ENCODE peak calls at places on chromosomes 6 and 20, in five cellular contexts. One of them, this sample, is unnamed.

GRCh38 chr20:12179692-12180091 is 262.0 kb downstream of the BTBD3 start:
- DNase-seq in NCI-H526: peak; percentile 26
- DNase-seq in Peyer's patch: no peak
- DNase-seq in astrocyte of the spinal cord: no peak
- DNase-seq in fibroblast of mammary gland: no peak
- DNase-seq in this sample: no peak

GRCh38 chr20:23145281-23145700 is 59.2 kb upstream of the CD93 start:
- DNase-seq in Peyer's patch: no peak
- DNase-seq in fibroblast of mammary gland: peak; percentile 89
- DNase-seq in NCI-H526: no peak
- DNase-seq in astrocyte of the spinal cord: peak; percentile 79
- DNase-seq in this sample: peak; percentile 82

GRCh38 chr6:4316867-4317400 is 181.6 kb upstream of the ECI2 start:
- DNase-seq in Peyer's patch: peak; percentile 66
- DNase-seq in astrocyte of the spinal cord: peak; percentile 70
- DNase-seq in NCI-H526: no peak
- DNase-seq in fibroblast of mammary gland: peak; percentile 94
- DNase-seq in this sample: peak; percentile 83

GRCh38 chr20:54980321-54980960 is 505.0 kb downstream of the DOK5 start:
- DNase-seq in astrocyte of the spinal cord: peak; percentile 1
- DNase-seq in Peyer's patch: no peak
- DNase-seq in NCI-H526: peak; percentile 50
- DNase-seq in fibroblast of mammary gland: peak; percentile 10
- DNase-seq in this sample: no peak

GRCh38 chr6:40171343-40171742 is 237.1 kb upstream of the MOCS1 start:
- DNase-seq in Peyer's patch: no peak
- DNase-seq in fibroblast of mammary gland: no peak
- DNase-seq in NCI-H526: no peak
- DNase-seq in astrocyte of the spinal cord: no peak
- DNase-seq in this sample: no peak

GRCh38 chr6:137185290-137185689 is 11.8 kb upstream of the IL22RA2 start:
- DNase-seq in NCI-H526: no peak
- DNase-seq in fibroblast of mammary gland: no peak
- DNase-seq in astrocyte of the spinal cord: no peak
- DNase-seq in Peyer's patch: no peak
- DNase-seq in this sample: no peak

GRCh38 chr6:52364480-52365166 is 2.7 kb downstream of the PAQR8 start:
- DNase-seq in Peyer's patch: no peak
- DNase-seq in astrocyte of the spinal cord: no peak
- DNase-seq in NCI-H526: no peak
- DNase-seq in fibroblast of mammary gland: no peak
- DNase-seq in this sample: no peak

GRCh38 chr6:128739112-128739511 is 143.8 kb upstream of the LAMA2 start:
- DNase-seq in NCI-H526: no peak
- DNase-seq in Peyer's patch: no peak
- DNase-seq in astrocyte of the spinal cord: no peak
- DNase-seq in fibroblast of mammary gland: no peak
- DNase-seq in this sample: no peak

GRCh38 chr6:11085758-11086435 is 7.7 kb upstream of the SMIM13 start:
- DNase-seq in astrocyte of the spinal cord: peak; percentile 64
- DNase-seq in Peyer's patch: no peak
- DNase-seq in NCI-H526: no peak
- DNase-seq in fibroblast of mammary gland: no peak
- DNase-seq in this sample: no peak

GRCh38 chr6:14910692-14911547 is 334.9 kb upstream of the JARID2 start:
- DNase-seq in Peyer's patch: no peak
- DNase-seq in fibroblast of mammary gland: peak; percentile 27
- DNase-seq in NCI-H526: no peak
- DNase-seq in astrocyte of the spinal cord: no peak
- DNase-seq in this sample: peak; percentile 28

GRCh38 chr20:34581341-34582189 is 23.0 kb downstream of the MAP1LC3A start:
- DNase-seq in NCI-H526: no peak
- DNase-seq in fibroblast of mammary gland: peak; percentile 61
- DNase-seq in astrocyte of the spinal cord: peak; percentile 63
- DNase-seq in Peyer's patch: no peak
- DNase-seq in this sample: peak; percentile 79

GRCh38 chr6:90890681-90891337 is 303.9 kb upstream of the MAP3K7 start:
- DNase-seq in NCI-H526: no peak
- DNase-seq in astrocyte of the spinal cord: no peak
- DNase-seq in fibroblast of mammary gland: no peak
- DNase-seq in Peyer's patch: no peak
- DNase-seq in this sample: no peak

GRCh38 chr6:1553562-1554088 is 56.1 kb upstream of the FOXC1 start:
- DNase-seq in NCI-H526: no peak
- DNase-seq in astrocyte of the spinal cord: no peak
- DNase-seq in Peyer's patch: no peak
- DNase-seq in fibroblast of mammary gland: peak; percentile 56
- DNase-seq in this sample: peak; percentile 38

GRCh38 chr6:150310539-150310938 is 58.3 kb upstream of the IYD start:
- DNase-seq in fibroblast of mammary gland: no peak
- DNase-seq in NCI-H526: no peak
- DNase-seq in Peyer's patch: no peak
- DNase-seq in astrocyte of the spinal cord: no peak
- DNase-seq in this sample: no peak

GRCh38 chr20:47543006-47543431 is 41.3 kb downstream of the NCOA3 start:
- DNase-seq in NCI-H526: no peak
- DNase-seq in Peyer's patch: no peak
- DNase-seq in fibroblast of mammary gland: peak; percentile 43
- DNase-seq in astrocyte of the spinal cord: peak; percentile 22
- DNase-seq in this sample: no peak

GRCh38 chr6:11732036-11732545 is 46.5 kb downstream of the ADTRP start:
- DNase-seq in astrocyte of the spinal cord: peak; percentile 68
- DNase-seq in NCI-H526: no peak
- DNase-seq in Peyer's patch: no peak
- DNase-seq in fibroblast of mammary gland: peak; percentile 96
- DNase-seq in this sample: peak; percentile 75